ENCODE peak calls at places on chromosomes 1 and 21, in five cellular contexts. One of them, this sample, is unnamed.

GRCh38 chr1:168097921-168098528 is 38.7 kb downstream of the GPR161 start:
- DNase-seq in G401: no peak
- DNase-seq in CD4-positive, alpha-beta memory T cell: no peak
- DNase-seq in hippocampal formation: no peak
- DNase-seq in glomerular endothelial cell: no peak
- DNase-seq in this sample: no peak

GRCh38 chr21:45982256-45982757 is 737 bp downstream of the COL6A1 start:
- DNase-seq in G401: peak
- DNase-seq in CD4-positive, alpha-beta memory T cell: no peak
- DNase-seq in hippocampal formation: no peak
- DNase-seq in glomerular endothelial cell: no peak
- DNase-seq in this sample: no peak

GRCh38 chr1:160074865-160075264 is 4.9 kb upstream of the KCNJ10 start:
- DNase-seq in G401: no peak
- DNase-seq in CD4-positive, alpha-beta memory T cell: no peak
- DNase-seq in hippocampal formation: no peak
- DNase-seq in glomerular endothelial cell: no peak
- DNase-seq in this sample: no peak

GRCh38 chr1:66380452-66381212 is 153.3 kb upstream of the SGIP1 start:
- DNase-seq in G401: no peak
- DNase-seq in CD4-positive, alpha-beta memory T cell: no peak
- DNase-seq in hippocampal formation: no peak
- DNase-seq in glomerular endothelial cell: no peak
- DNase-seq in this sample: no peak

GRCh38 chr1:9872430-9873165 is 37.5 kb downstream of the CTNNBIP1 start:
- DNase-seq in G401: peak
- DNase-seq in CD4-positive, alpha-beta memory T cell: no peak
- DNase-seq in hippocampal formation: no peak
- DNase-seq in glomerular endothelial cell: no peak
- DNase-seq in this sample: no peak

GRCh38 chr1:3548156-3548893 is 63.0 kb downstream of the MEGF6 start:
- DNase-seq in G401: no peak
- DNase-seq in CD4-positive, alpha-beta memory T cell: no peak
- DNase-seq in hippocampal formation: no peak
- DNase-seq in glomerular endothelial cell: no peak
- DNase-seq in this sample: no peak

GRCh38 chr1:24149854-24150227 is 6.9 kb upstream of the IL22RA1 start:
- DNase-seq in G401: no peak
- DNase-seq in CD4-positive, alpha-beta memory T cell: no peak
- DNase-seq in hippocampal formation: no peak
- DNase-seq in glomerular endothelial cell: no peak
- DNase-seq in this sample: peak

GRCh38 chr1:202688401-202688800 is 21.9 kb downstream of the SYT2 start:
- DNase-seq in G401: peak
- DNase-seq in CD4-positive, alpha-beta memory T cell: no peak
- DNase-seq in hippocampal formation: no peak
- DNase-seq in glomerular endothelial cell: no peak
- DNase-seq in this sample: peak

GRCh38 chr1:8817413-8818324 is at the start of gene RERE:
- DNase-seq in G401: peak
- DNase-seq in CD4-positive, alpha-beta memory T cell: peak
- DNase-seq in hippocampal formation: peak
- DNase-seq in glomerular endothelial cell: no peak
- DNase-seq in this sample: peak

GRCh38 chr1:84960371-84960770 is 36.5 kb downstream of the MCOLN2 start:
- DNase-seq in G401: no peak
- DNase-seq in CD4-positive, alpha-beta memory T cell: no peak
- DNase-seq in hippocampal formation: no peak
- DNase-seq in glomerular endothelial cell: no peak
- DNase-seq in this sample: no peak

GRCh38 chr1:174999926-175000696 is at the start of gene CACYBP:
- DNase-seq in G401: peak
- DNase-seq in CD4-positive, alpha-beta memory T cell: no peak
- DNase-seq in hippocampal formation: peak
- DNase-seq in glomerular endothelial cell: no peak
- DNase-seq in this sample: no peak

GRCh38 chr21:19853709-19854575 is 1144.3 kb upstream of the NCAM2 start:
- DNase-seq in G401: no peak
- DNase-seq in CD4-positive, alpha-beta memory T cell: no peak
- DNase-seq in hippocampal formation: no peak
- DNase-seq in glomerular endothelial cell: no peak
- DNase-seq in this sample: no peak

GRCh38 chr1:68174173-68175113 is 57.9 kb downstream of the WLS start:
- DNase-seq in G401: no peak
- DNase-seq in CD4-positive, alpha-beta memory T cell: no peak
- DNase-seq in hippocampal formation: no peak
- DNase-seq in glomerular endothelial cell: peak
- DNase-seq in this sample: no peak

GRCh38 chr1:207084241-207084640 is 4.4 kb upstream of the C4BPB start:
- DNase-seq in G401: no peak
- DNase-seq in CD4-positive, alpha-beta memory T cell: no peak
- DNase-seq in hippocampal formation: no peak
- DNase-seq in glomerular endothelial cell: no peak
- DNase-seq in this sample: no peak

GRCh38 chr1:1364266-1364665 is 5.9 kb upstream of the MXRA8 start:
- DNase-seq in G401: no peak
- DNase-seq in CD4-positive, alpha-beta memory T cell: no peak
- DNase-seq in hippocampal formation: no peak
- DNase-seq in glomerular endothelial cell: no peak
- DNase-seq in this sample: no peak

GRCh38 chr1:51927029-51927428 is 48.5 kb upstream of the NRDC start:
- DNase-seq in G401: no peak
- DNase-seq in CD4-positive, alpha-beta memory T cell: no peak
- DNase-seq in hippocampal formation: no peak
- DNase-seq in glomerular endothelial cell: no peak
- DNase-seq in this sample: no peak

GRCh38 chr1:246182149-246182851 is 324.8 kb downstream of the SMYD3 start:
- DNase-seq in G401: no peak
- DNase-seq in CD4-positive, alpha-beta memory T cell: no peak
- DNase-seq in hippocampal formation: no peak
- DNase-seq in glomerular endothelial cell: no peak
- DNase-seq in this sample: no peak

GRCh38 chr1:96372881-96373280 is 348.7 kb upstream of the PTBP2 start:
- DNase-seq in G401: no peak
- DNase-seq in CD4-positive, alpha-beta memory T cell: no peak
- DNase-seq in hippocampal formation: no peak
- DNase-seq in glomerular endothelial cell: no peak
- DNase-seq in this sample: no peak

GRCh38 chr1:201503397-201504176 is 3.3 kb downstream of the CSRP1 start:
- DNase-seq in G401: no peak
- DNase-seq in CD4-positive, alpha-beta memory T cell: no peak
- DNase-seq in hippocampal formation: no peak
- DNase-seq in glomerular endothelial cell: peak
- DNase-seq in this sample: no peak

GRCh38 chr1:61566177-61566576 is 158.8 kb downstream of the TM2D1 start:
- DNase-seq in G401: no peak
- DNase-seq in CD4-positive, alpha-beta memory T cell: no peak
- DNase-seq in hippocampal formation: no peak
- DNase-seq in glomerular endothelial cell: no peak
- DNase-seq in this sample: no peak

GRCh38 chr21:17550671-17551308 is 37.9 kb downstream of the CXADR start:
- DNase-seq in G401: no peak
- DNase-seq in CD4-positive, alpha-beta memory T cell: no peak
- DNase-seq in hippocampal formation: no peak
- DNase-seq in glomerular endothelial cell: no peak
- DNase-seq in this sample: no peak

GRCh38 chr21:41754481-41754891 is 12.4 kb downstream of the RIPK4 start:
- DNase-seq in G401: no peak
- DNase-seq in CD4-positive, alpha-beta memory T cell: no peak
- DNase-seq in hippocampal formation: no peak
- DNase-seq in glomerular endothelial cell: no peak
- DNase-seq in this sample: no peak

GRCh38 chr21:36700295-36700960 is 1.5 kb downstream of the SIM2 start:
- DNase-seq in G401: no peak
- DNase-seq in CD4-positive, alpha-beta memory T cell: no peak
- DNase-seq in hippocampal formation: no peak
- DNase-seq in glomerular endothelial cell: no peak
- DNase-seq in this sample: no peak

This sample was measured in caudate nucleus.